ENCODE peak calls at places on chromosome 21, in four cellular contexts. Y, R, E and J are unnamed samples. For H3K9me3, the result is how much of the 10 kb centered on the place peaks cover.

GRCh38 chr21:31182231-31183129 is 144.2 kb upstream of the KRTAP19-8 start:
- DNase-seq in Y (no peak), R (no peak), E (no peak), J (no peak)

GRCh38 chr21:42543106-42543847 is 29.6 kb downstream of the SLC37A1 start:
- DNase-seq in Y (no peak), R (no peak), E (no peak), J (no peak)

GRCh38 chr21:37087188-37087587 is 14.1 kb downstream of the TTC3 start:
- DNase-seq in Y (peak), R (no peak), E (peak), J (no peak)

GRCh38 chr21:46667735-46668380 is 32.4 kb downstream of the PRMT2 start:
- DNase-seq in Y (no peak), R (no peak), E (no peak), J (peak)

GRCh38 chr21:35222541-35222941 is 173.4 kb upstream of the RUNX1 start:
- DNase-seq in Y (no peak), R (no peak), E (no peak), J (no peak)

GRCh38 chr21:35358008-35358407 is 308.9 kb upstream of the RUNX1 start:
- DNase-seq in Y (no peak), R (no peak), E (no peak), J (no peak)

GRCh38 chr21:17548262-17548661 is 35.4 kb downstream of the CXADR start:
- DNase-seq in Y (no peak), R (no peak), E (no peak), J (no peak)

GRCh38 chr21:31305888-31306287 is 38.2 kb downstream of the TIAM1 start:
- DNase-seq in Y (no peak), R (no peak), E (no peak), J (no peak)

GRCh38 chr21:37220433-37220980 is 46.6 kb downstream of the VPS26C start:
- DNase-seq in Y (no peak), R (no peak), E (no peak), J (peak)

GRCh38 chr21:46454634-46455390 is 3.9 kb upstream of the DIP2A start:
- DNase-seq in Y (no peak), R (no peak), E (no peak), J (no peak)

GRCh38 chr21:44509539-44509938 is 30.5 kb downstream of the KRTAP10-1 start:
- DNase-seq in Y (peak), R (no peak), E (no peak), J (no peak)
- TF ChIP-seq YY1 in Y (no peak), R (no peak), E (no peak), J (no peak)

GRCh38 chr21:9763306-9763705 is 758.1 kb upstream of the TPTE start:
- DNase-seq in Y (no peak), R (no peak), E (no peak), J (no peak)
- H3K9me3 ChIP-seq in Y (half or more), R (half or more), E (under half), J (under half)

DNA sequence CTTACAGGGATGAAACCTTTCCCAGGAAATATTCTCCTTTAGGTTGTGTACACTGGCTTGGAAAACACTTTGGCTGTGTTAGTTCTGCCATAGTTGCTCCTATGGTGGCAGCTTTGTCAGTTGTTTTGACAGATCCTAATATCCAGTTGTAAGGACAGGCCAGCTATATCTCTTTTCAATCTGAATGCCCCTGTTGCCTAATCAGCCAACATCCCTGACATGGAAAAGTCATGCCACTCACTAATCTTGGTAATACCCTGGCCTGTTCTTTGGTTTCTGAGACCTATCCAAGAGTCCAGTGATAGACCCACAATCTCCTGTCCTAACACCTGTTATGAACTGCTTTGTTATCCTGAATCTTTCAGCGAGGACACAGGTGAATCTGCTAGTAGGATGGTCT is 148.8 kb downstream of the MRPL39 start:
- DNase-seq in Y (no peak), R (no peak), E (no peak), J (no peak)
- TF ChIP-seq YY1 in Y (no peak), R (no peak), E (no peak), J (no peak)

GRCh38 chr21:29318354-29318753 is 19.6 kb downstream of the BACH1 start:
- DNase-seq in Y (no peak), R (no peak), E (no peak), J (no peak)
- H3K9me3 ChIP-seq in Y (under half), R (under half), E (under half), J (under half)

DNA sequence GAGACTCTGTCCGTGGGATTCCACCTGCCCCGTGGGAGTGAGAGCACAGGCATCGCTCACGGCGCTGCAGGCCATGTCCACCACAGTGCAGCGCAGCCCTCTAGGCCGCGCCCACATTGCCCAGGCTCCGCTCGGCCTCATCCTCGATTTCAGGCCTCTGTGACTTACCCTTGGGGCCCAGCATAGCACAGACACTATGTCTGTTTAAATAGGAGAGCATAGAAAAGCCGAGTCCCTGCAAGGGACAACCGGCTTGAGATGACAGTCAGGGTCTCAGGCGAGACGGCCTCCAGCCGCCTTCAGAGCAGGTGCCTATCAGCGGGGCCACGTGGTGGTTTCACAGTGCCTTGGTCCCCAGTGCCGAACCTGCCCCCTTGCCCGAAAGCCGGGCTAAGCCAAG is 56.9 kb upstream of the POFUT2 start:
- DNase-seq in Y (no peak), R (no peak), E (no peak), J (no peak)
- TF ChIP-seq YY1 in Y (no peak), R (no peak), E (no peak), J (no peak)

GRCh38 chr21:23960769-23961168 is 1646.5 kb downstream of the MRPL39 start:
- DNase-seq in Y (no peak), R (no peak), E (no peak), J (no peak)
- H3K9me3 ChIP-seq in Y (under half), R (under half), E (under half), J (under half)